ENCODE peak calls at places on chromosomes 6 and 20, in four cellular contexts. One of them, this sample, is unnamed.

GRCh38 chr6:26660096-26660425 is 515 bp upstream of the ZNF322 start:
- DNase-seq in tibial nerve: no peak
- DNase-seq in endothelial cell of umbilical vein: no peak
- DNase-seq in HCT116: no peak
- DNase-seq in this sample: no peak

GRCh38 chr6:152170702-152171667 is 363.5 kb downstream of the ESR1 start:
- DNase-seq in tibial nerve: no peak
- DNase-seq in endothelial cell of umbilical vein: no peak
- DNase-seq in HCT116: no peak
- DNase-seq in this sample: no peak

GRCh38 chr6:117264487-117265424 is 602 bp upstream of the VGLL2 start:
- DNase-seq in tibial nerve: no peak
- DNase-seq in endothelial cell of umbilical vein: no peak
- DNase-seq in HCT116: no peak
- DNase-seq in this sample: no peak

GRCh38 chr6:117504478-117505144 is 22.1 kb downstream of the DCBLD1 start:
- DNase-seq in tibial nerve: no peak
- DNase-seq in endothelial cell of umbilical vein: no peak
- DNase-seq in HCT116: no peak
- DNase-seq in this sample: no peak

GRCh38 chr6:165551828-165552227 is 111.2 kb downstream of the PDE10A start:
- DNase-seq in tibial nerve: no peak
- DNase-seq in endothelial cell of umbilical vein: no peak
- DNase-seq in HCT116: no peak
- DNase-seq in this sample: no peak

GRCh38 chr6:151089916-151090443 is 149.8 kb upstream of the AKAP12 start:
- DNase-seq in tibial nerve: no peak
- DNase-seq in endothelial cell of umbilical vein: no peak
- DNase-seq in HCT116: no peak
- DNase-seq in this sample: no peak

GRCh38 chr20:36158160-36158741 is 3.7 kb downstream of the EPB41L1 start:
- DNase-seq in tibial nerve: no peak
- DNase-seq in endothelial cell of umbilical vein: no peak
- DNase-seq in HCT116: no peak
- DNase-seq in this sample: no peak

GRCh38 chr6:81818778-81819491 is 66.5 kb upstream of the TENT5A start:
- DNase-seq in tibial nerve: no peak
- DNase-seq in endothelial cell of umbilical vein: no peak
- DNase-seq in HCT116: no peak
- DNase-seq in this sample: no peak

GRCh38 chr6:133567656-133568055 is 321.3 kb upstream of the TCF21 start:
- DNase-seq in tibial nerve: no peak
- DNase-seq in endothelial cell of umbilical vein: no peak
- DNase-seq in HCT116: no peak
- DNase-seq in this sample: no peak

GRCh38 chr6:56657364-56657763 is 14.7 kb upstream of the DST start:
- DNase-seq in tibial nerve: no peak
- DNase-seq in endothelial cell of umbilical vein: no peak
- DNase-seq in HCT116: no peak
- DNase-seq in this sample: no peak

GRCh38 chr6:166940643-166941068 is 15.7 kb downstream of the RNASET2 start:
- DNase-seq in tibial nerve: no peak
- DNase-seq in endothelial cell of umbilical vein: no peak
- DNase-seq in HCT116: peak; percentile 65
- DNase-seq in this sample: peak; percentile 70

GRCh38 chr20:57060407-57061057 is 205.9 kb downstream of the BMP7 start:
- DNase-seq in tibial nerve: no peak
- DNase-seq in endothelial cell of umbilical vein: no peak
- DNase-seq in HCT116: no peak
- DNase-seq in this sample: no peak
- TF ChIP-seq POLR2A in tibial nerve: no peak
- TF ChIP-seq POLR2A in endothelial cell of umbilical vein: no peak
- TF ChIP-seq POLR2A in HCT116: no peak
- TF ChIP-seq POLR2A in this sample: no peak

GRCh38 chr20:62793757-62794006 is 2.6 kb upstream of the MRGBP start:
- DNase-seq in tibial nerve: no peak
- DNase-seq in endothelial cell of umbilical vein: no peak
- DNase-seq in HCT116: no peak
- DNase-seq in this sample: no peak

GRCh38 chr20:62792940-62793756 is 3.1 kb upstream of the MRGBP start:
- DNase-seq in tibial nerve: no peak
- DNase-seq in endothelial cell of umbilical vein: no peak
- DNase-seq in HCT116: no peak
- DNase-seq in this sample: no peak

GRCh38 chr20:62794007-62794724 is 2.1 kb upstream of the MRGBP start:
- DNase-seq in tibial nerve: peak; percentile 94
- DNase-seq in endothelial cell of umbilical vein: peak; percentile 96
- DNase-seq in HCT116: peak; percentile 93
- DNase-seq in this sample: peak; percentile 99

GRCh38 chr20:62796699-62797491 is 622 bp downstream of the MRGBP start:
- DNase-seq in tibial nerve: no peak
- DNase-seq in endothelial cell of umbilical vein: no peak
- DNase-seq in HCT116: no peak
- DNase-seq in this sample: no peak

DNA sequence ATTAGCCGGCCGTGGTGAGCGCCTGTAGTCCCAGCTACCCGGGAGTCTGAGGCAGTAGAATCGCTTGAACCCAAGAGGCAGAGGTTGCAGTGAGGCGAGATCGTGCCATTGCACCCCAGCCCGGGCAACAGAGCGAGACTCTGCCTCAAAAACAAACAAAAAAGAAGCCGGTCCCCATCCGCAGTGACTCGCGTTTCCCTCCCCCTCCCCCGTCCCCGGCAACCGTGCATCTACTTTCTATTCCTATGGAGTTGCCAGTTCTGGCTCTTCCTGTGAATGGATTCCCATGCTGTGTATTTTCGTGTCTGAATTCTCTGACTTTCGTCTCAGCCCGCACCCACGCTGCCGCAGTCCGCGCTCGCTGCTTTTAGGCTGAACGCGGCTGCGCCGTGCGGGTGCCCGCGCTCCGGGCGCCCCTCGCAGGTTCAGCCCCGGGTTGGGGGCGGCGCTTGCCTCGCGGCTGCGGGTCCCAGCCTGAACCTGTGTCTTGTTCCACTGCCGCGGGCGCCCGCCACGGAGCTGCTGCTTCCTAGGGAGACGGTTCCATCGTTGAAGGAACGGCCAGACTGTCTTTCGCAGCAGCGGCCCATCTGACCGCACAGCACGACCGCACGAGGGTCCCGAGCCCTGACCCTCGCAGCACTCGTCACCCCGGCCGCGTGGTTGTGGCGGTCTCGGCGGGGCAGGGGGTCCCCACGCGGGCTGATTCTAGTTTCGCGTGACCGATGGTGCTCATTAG is 1.1 kb upstream of the MRGBP start:
- DNase-seq in tibial nerve: no peak
- DNase-seq in endothelial cell of umbilical vein: peak; percentile 66
- DNase-seq in HCT116: no peak
- DNase-seq in this sample: peak; percentile 76
- TF ChIP-seq POLR2A in tibial nerve: no peak
- TF ChIP-seq POLR2A in endothelial cell of umbilical vein: no peak
- TF ChIP-seq POLR2A in HCT116: peak; percentile 48
- TF ChIP-seq POLR2A in this sample: no peak

GRCh38 chr6:35468181-35468979 is at the start of gene RPL10A:
- DNase-seq in tibial nerve: peak; percentile 88
- DNase-seq in endothelial cell of umbilical vein: peak; percentile 97
- DNase-seq in HCT116: peak; percentile 94
- DNase-seq in this sample: peak; percentile 98
- TF ChIP-seq POLR2A in tibial nerve: peak; percentile 92
- TF ChIP-seq POLR2A in endothelial cell of umbilical vein: peak; percentile 100
- TF ChIP-seq POLR2A in HCT116: peak; percentile 99
- TF ChIP-seq POLR2A in this sample: peak; percentile 99

GRCh38 chr6:136550330-136551071 is at the start of gene MAP7:
- DNase-seq in tibial nerve: no peak
- DNase-seq in endothelial cell of umbilical vein: peak; percentile 30
- DNase-seq in HCT116: peak; percentile 75
- DNase-seq in this sample: peak; percentile 55
- TF ChIP-seq POLR2A in tibial nerve: no peak
- TF ChIP-seq POLR2A in endothelial cell of umbilical vein: no peak
- TF ChIP-seq POLR2A in HCT116: no peak
- TF ChIP-seq POLR2A in this sample: no peak

GRCh38 chr20:62363920-62364851 is 2.9 kb downstream of the LAMA5 start:
- DNase-seq in tibial nerve: no peak
- DNase-seq in endothelial cell of umbilical vein: peak; percentile 88
- DNase-seq in HCT116: no peak
- DNase-seq in this sample: no peak

GRCh38 chr20:62360854-62361798 is 6.0 kb downstream of the LAMA5 start:
- DNase-seq in tibial nerve: no peak
- DNase-seq in endothelial cell of umbilical vein: no peak
- DNase-seq in HCT116: no peak
- DNase-seq in this sample: no peak

GRCh38 chr20:62362590-62362940 is 4.5 kb downstream of the LAMA5 start:
- DNase-seq in tibial nerve: no peak
- DNase-seq in endothelial cell of umbilical vein: no peak
- DNase-seq in HCT116: no peak
- DNase-seq in this sample: no peak

GRCh38 chr20:62362991-62363919 is 3.9 kb downstream of the LAMA5 start:
- DNase-seq in tibial nerve: no peak
- DNase-seq in endothelial cell of umbilical vein: no peak
- DNase-seq in HCT116: no peak
- DNase-seq in this sample: no peak

GRCh38 chr20:62361799-62362589 is 5.1 kb downstream of the LAMA5 start:
- DNase-seq in tibial nerve: no peak
- DNase-seq in endothelial cell of umbilical vein: no peak
- DNase-seq in HCT116: peak; percentile 62
- DNase-seq in this sample: no peak
- TF ChIP-seq POLR2A in tibial nerve: no peak
- TF ChIP-seq POLR2A in endothelial cell of umbilical vein: no peak
- TF ChIP-seq POLR2A in HCT116: no peak
- TF ChIP-seq POLR2A in this sample: no peak